ENCODE peak calls at places on chromosomes 16 and 17, in four cellular contexts. D is mucosa of descending colon, M is colonic mucosa, N is prostate gland. B is an unnamed sample.

GRCh38 chr17:65062168-65062915 is 5.8 kb upstream of the GNA13 start:
- DNase-seq in M (no peak), D (no peak), N (no peak), B (no peak)

GRCh38 chr16:4852221-4852872 is 5.1 kb downstream of the UBN1 start:
- DNase-seq in M (peak; percentile 43), D (no peak), N (no peak), B (no peak)

GRCh38 chr17:8257801-8258200 is 8.7 kb downstream of the PFAS start:
- DNase-seq in N (no peak), D (no peak), M (no peak), B (no peak)

GRCh38 chr16:11211061-11211976 is 44.7 kb downstream of the SOCS1 start:
- DNase-seq in M (no peak), N (no peak), D (no peak), B (no peak)

GRCh38 chr16:57763290-57764005 is 27.9 kb downstream of the KATNB1 start:
- DNase-seq in M (no peak), N (no peak), D (peak; percentile 31), B (no peak)

GRCh38 chr17:82008941-82009405 is 13.7 kb downstream of the CENPX start:
- DNase-seq in D (no peak), N (no peak), M (no peak), B (no peak)

GRCh38 chr16:52068447-52069074 is 478.4 kb downstream of the TOX3 start:
- DNase-seq in M (peak; percentile 31), N (peak; percentile 36), D (no peak), B (no peak)

GRCh38 chr17:54901230-54901847 is 687 bp downstream of the TOM1L1 start:
- DNase-seq in N (no peak), M (peak; percentile 48), D (no peak), B (no peak)

GRCh38 chr16:56551796-56552738 is 12.8 kb upstream of the MT4 start:
- DNase-seq in D (no peak), M (no peak), N (peak; percentile 91), B (no peak)

GRCh38 chr17:44362964-44363612 is 565 bp downstream of the FAM171A2 start:
- DNase-seq in N (no peak), M (no peak), D (no peak), B (no peak)

GRCh38 chr17:39225974-39226683 is 384 bp upstream of the STAC2 start:
- DNase-seq in N (peak; percentile 50), D (peak; percentile 62), M (peak; percentile 61), B (no peak)

GRCh38 chr16:27080870-27081269 is 14.1 kb downstream of the C16orf82 start:
- DNase-seq in N (no peak), M (no peak), D (no peak), B (no peak)

GRCh38 chr16:24116989-24117388 is 139.1 kb upstream of the CACNG3 start:
- DNase-seq in N (no peak), D (no peak), M (no peak), B (no peak)

GRCh38 chr16:63689068-63689467 is 1432.8 kb downstream of the CDH11 start:
- DNase-seq in N (no peak), D (no peak), M (no peak), B (no peak)

GRCh38 chr17:42518046-42518754 is 17.8 kb upstream of the NAGLU start:
- DNase-seq in M (peak; percentile 87), D (peak; percentile 82), N (peak; percentile 71), B (peak; percentile 94)
- H3K4me3 ChIP-seq in M (no peak overlapping the region), D (no peak overlapping the region), N (no peak overlapping the region), B (no peak overlapping the region)

DNA sequence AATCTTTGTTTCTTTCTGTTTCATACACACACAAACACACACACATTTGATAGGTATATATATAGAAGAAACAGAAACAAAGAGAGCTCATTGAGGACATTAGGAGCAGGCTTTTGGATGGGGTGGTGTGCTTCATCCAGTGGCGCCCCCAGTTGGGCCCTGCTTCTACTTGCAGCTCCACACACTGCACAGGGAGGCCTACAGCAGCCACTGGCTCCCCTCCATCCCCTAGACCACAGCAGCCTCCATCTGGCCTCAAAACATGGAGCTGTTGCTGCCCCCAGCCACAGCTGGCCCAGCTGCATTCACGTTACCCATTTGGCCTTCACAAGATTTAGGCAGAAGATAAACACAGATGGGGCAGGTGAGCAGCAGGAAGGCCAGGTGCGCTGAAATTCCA is 33.1 kb upstream of the NF1 start:
- DNase-seq in N (no peak), M (no peak), D (no peak), B (no peak)
- TF ChIP-seq CTCF in N (no peak), M (no peak), D (no peak), B (peak; percentile 14)

GRCh38 chr16:15879255-15879804 is 9.1 kb downstream of the CEP20 start:
- DNase-seq in N (no peak), D (no peak), M (no peak), B (peak; percentile 78)

GRCh38 chr16:15880434-15880833 is 8.0 kb downstream of the CEP20 start:
- DNase-seq in D (no peak), M (no peak), N (no peak), B (no peak)

GRCh38 chr16:15880909-15881308 is 7.5 kb downstream of the CEP20 start:
- DNase-seq in N (no peak), D (no peak), M (no peak), B (no peak)

GRCh38 chr16:15882563-15882962 is 5.8 kb downstream of the CEP20 start:
- DNase-seq in D (no peak), M (no peak), N (no peak), B (no peak)

DNA sequence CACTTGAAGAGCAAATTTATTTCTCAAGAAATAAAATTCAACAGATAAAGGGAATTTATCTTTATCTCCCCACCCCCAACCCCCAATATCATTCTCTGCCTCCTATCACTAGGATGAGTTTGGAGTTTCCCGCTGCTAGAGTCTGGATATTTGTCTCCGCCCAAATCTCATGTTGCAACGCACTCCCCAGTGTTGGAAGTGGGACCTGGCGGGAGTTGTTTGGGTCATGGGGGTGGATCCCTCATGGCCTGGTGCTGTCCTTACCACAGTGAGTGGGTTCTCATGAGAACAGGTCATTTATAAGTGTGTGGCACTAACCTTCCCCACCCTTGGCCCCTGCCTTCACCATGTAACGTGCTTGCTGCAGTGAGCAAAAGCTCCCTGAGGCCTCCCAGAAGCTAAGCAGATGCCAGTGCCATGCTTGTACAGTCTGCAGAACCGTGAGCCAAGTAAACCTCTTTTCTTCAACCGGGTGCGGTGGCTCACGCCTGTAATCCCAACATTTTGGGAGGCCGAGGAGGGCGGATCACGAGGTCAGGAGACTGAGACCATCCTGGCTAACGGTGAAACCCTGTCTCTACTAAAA is 6.5 kb downstream of the CEP20 start:
- DNase-seq in N (no peak), M (no peak), D (no peak), B (no peak)
- H3K4me3 ChIP-seq in N (no peak overlapping the region), M (no peak overlapping the region), D (no peak overlapping the region), B (no peak overlapping the region)

DNA sequence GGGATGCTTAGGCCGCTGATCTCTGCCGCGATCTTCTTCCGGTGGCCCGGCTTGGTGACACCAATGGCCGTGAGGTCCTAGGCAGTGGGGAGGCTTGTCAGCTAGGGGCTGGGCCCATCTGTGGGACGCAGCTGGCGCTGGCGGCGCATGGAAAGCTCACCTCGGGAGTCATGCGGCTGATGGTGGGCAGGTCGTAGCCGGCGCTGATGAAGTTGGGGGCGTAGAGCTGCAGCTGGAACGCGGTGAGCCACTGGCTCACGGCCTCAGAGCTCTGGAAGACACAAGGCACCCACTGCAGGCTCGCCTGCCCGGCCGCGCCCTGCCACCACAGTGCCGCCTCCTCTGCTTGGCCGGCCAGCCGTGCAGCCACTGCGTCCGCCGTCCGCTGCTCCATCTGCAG is 12.7 kb downstream of the CASKIN1 start:
- DNase-seq in M (no peak), D (no peak), N (no peak), B (no peak)
- TF ChIP-seq CTCF in M (no peak), D (no peak), N (no peak), B (no peak)

GRCh38 chr17:74442291-74442669 is 10.4 kb downstream of the GPRC5C start:
- DNase-seq in N (no peak), M (no peak), D (peak; percentile 42), B (no peak)
- H3K4me3 ChIP-seq in N (no peak overlapping the region), M (no peak overlapping the region), D (no peak overlapping the region), B (no peak overlapping the region)

GRCh38 chr17:45826919-45827628 is 17.6 kb upstream of the SPPL2C start:
- DNase-seq in M (no peak), D (no peak), N (no peak), B (no peak)

GRCh38 chr17:45824901-45825492 is 19.7 kb upstream of the SPPL2C start:
- DNase-seq in N (no peak), D (no peak), M (no peak), B (no peak)

GRCh38 chr17:45824475-45824874 is 20.2 kb upstream of the SPPL2C start:
- DNase-seq in N (no peak), D (no peak), M (no peak), B (no peak)

GRCh38 chr17:45825792-45826191 is 18.9 kb upstream of the SPPL2C start:
- DNase-seq in N (no peak), M (no peak), D (no peak), B (no peak)

DNA sequence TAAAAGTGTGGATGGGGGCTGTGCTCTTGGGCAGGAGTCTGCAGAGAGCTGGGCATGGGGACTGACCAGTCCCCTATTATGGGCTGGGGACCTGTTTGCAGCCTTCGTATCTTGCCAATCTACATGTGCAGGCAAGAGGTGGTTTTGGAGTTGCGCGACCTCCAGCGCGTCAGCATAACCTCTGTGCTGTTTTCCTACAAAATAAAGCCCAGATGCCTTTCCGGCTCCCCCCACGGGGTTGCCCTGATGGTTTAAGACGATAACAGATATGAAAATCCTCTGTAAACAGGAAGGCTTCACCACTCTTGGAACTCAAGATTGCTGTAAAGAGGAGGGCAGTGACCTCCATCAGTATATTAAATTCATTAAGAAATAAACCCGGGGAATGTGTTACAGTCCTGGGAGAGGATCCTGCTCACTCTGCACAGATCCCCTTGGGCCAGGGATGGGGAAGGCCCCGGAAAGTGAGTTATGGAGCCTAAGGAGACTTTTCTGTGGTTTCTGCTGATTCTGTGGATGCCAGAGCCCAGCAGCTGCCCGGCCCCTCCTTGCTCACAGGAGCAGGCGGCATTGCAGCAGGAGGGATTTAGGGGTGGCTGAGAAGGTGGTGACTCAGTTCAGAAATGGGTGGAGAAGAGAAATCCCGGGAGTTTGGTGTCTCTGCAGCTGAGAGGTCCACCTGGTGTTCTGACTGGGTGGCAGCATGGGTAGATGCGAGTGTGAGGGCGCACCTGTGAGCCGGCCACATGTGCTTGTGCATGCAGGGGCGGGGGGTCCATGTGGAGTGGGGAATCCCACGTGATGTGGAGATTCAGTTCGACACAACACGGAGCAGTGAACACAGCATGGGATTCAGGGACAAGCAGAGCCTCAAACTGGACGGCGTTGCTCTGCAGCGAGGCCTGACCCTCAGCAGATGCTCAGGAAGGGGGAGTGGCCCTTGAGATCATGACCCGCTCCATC is 16.2 kb upstream of the SPPL2C start:
- DNase-seq in D (no peak), M (no peak), N (no peak), B (no peak)
- TF ChIP-seq CTCF in D (no peak), M (no peak), N (no peak), B (no peak)